ENCODE peak calls at places on chromosome 12, in five cellular contexts. One of them, this sample, is unnamed.

GRCh38 chr12:127290251-127290650 is 976.7 kb upstream of the TMEM132C start:
- DNase-seq in RWPE2: no peak
- DNase-seq in HL-60: no peak
- DNase-seq in fibroblast of lung: no peak
- DNase-seq in T-helper 1 cell: no peak
- DNase-seq in this sample: no peak

GRCh38 chr12:67415473-67415872 is 146.3 kb downstream of the CAND1 start:
- DNase-seq in RWPE2: no peak
- DNase-seq in HL-60: no peak
- DNase-seq in fibroblast of lung: peak; percentile 37
- DNase-seq in T-helper 1 cell: no peak
- DNase-seq in this sample: no peak

GRCh38 chr12:64679487-64679983 is 69.2 kb downstream of the RASSF3 start:
- DNase-seq in RWPE2: peak; percentile 79
- DNase-seq in HL-60: no peak
- DNase-seq in fibroblast of lung: peak; percentile 82
- DNase-seq in T-helper 1 cell: peak; percentile 33
- DNase-seq in this sample: no peak

GRCh38 chr12:29778531-29778930 is 5.2 kb downstream of the TMTC1 start:
- DNase-seq in RWPE2: no peak
- DNase-seq in HL-60: no peak
- DNase-seq in fibroblast of lung: no peak
- DNase-seq in T-helper 1 cell: no peak
- DNase-seq in this sample: no peak

GRCh38 chr12:53725824-53726223 is 1.4 kb downstream of the CALCOCO1 start:
- DNase-seq in RWPE2: no peak
- DNase-seq in HL-60: no peak
- DNase-seq in fibroblast of lung: peak; percentile 60
- DNase-seq in T-helper 1 cell: no peak
- DNase-seq in this sample: no peak

GRCh38 chr12:9701380-9702154 is 31.3 kb downstream of the CLECL1 start:
- DNase-seq in RWPE2: no peak
- DNase-seq in HL-60: no peak
- DNase-seq in fibroblast of lung: no peak
- DNase-seq in T-helper 1 cell: no peak
- DNase-seq in this sample: no peak

GRCh38 chr12:71236133-71236660 is 78.4 kb upstream of the TSPAN8 start:
- DNase-seq in RWPE2: no peak
- DNase-seq in HL-60: no peak
- DNase-seq in fibroblast of lung: no peak
- DNase-seq in T-helper 1 cell: no peak
- DNase-seq in this sample: no peak

GRCh38 chr12:117134059-117134458 is 34.8 kb upstream of the TESC start:
- DNase-seq in RWPE2: no peak
- DNase-seq in HL-60: peak; percentile 79
- DNase-seq in fibroblast of lung: no peak
- DNase-seq in T-helper 1 cell: no peak
- DNase-seq in this sample: no peak

GRCh38 chr12:30399859-30400258 is 295.8 kb downstream of the IPO8 start:
- DNase-seq in RWPE2: no peak
- DNase-seq in HL-60: no peak
- DNase-seq in fibroblast of lung: no peak
- DNase-seq in T-helper 1 cell: no peak
- DNase-seq in this sample: no peak

GRCh38 chr12:79522237-79522636 is 168.5 kb downstream of the PAWR start:
- DNase-seq in RWPE2: no peak
- DNase-seq in HL-60: no peak
- DNase-seq in fibroblast of lung: peak; percentile 73
- DNase-seq in T-helper 1 cell: no peak
- DNase-seq in this sample: no peak

GRCh38 chr12:90896164-90896563 is 58.8 kb downstream of the CCER1 start:
- DNase-seq in RWPE2: no peak
- DNase-seq in HL-60: no peak
- DNase-seq in fibroblast of lung: peak; percentile 92
- DNase-seq in T-helper 1 cell: no peak
- DNase-seq in this sample: no peak

GRCh38 chr12:18297883-18298282 is 36.6 kb downstream of the PIK3C2G start:
- DNase-seq in RWPE2: no peak
- DNase-seq in HL-60: no peak
- DNase-seq in fibroblast of lung: no peak
- DNase-seq in T-helper 1 cell: no peak
- DNase-seq in this sample: no peak

GRCh38 chr12:129772463-129773169 is 131.2 kb downstream of the TMEM132D start:
- DNase-seq in RWPE2: no peak
- DNase-seq in HL-60: no peak
- DNase-seq in fibroblast of lung: peak; percentile 85
- DNase-seq in T-helper 1 cell: no peak
- DNase-seq in this sample: no peak

GRCh38 chr12:63978519-63978918 is 134.0 kb downstream of the SRGAP1 start:
- DNase-seq in RWPE2: no peak
- DNase-seq in HL-60: no peak
- DNase-seq in fibroblast of lung: peak; percentile 85
- DNase-seq in T-helper 1 cell: no peak
- DNase-seq in this sample: no peak

GRCh38 chr12:52029686-52030085 is 21.6 kb upstream of the NR4A1 start:
- DNase-seq in RWPE2: no peak
- DNase-seq in HL-60: no peak
- DNase-seq in fibroblast of lung: no peak
- DNase-seq in T-helper 1 cell: no peak
- DNase-seq in this sample: no peak

GRCh38 chr12:11615481-11615880 is 34.0 kb upstream of the ETV6 start:
- DNase-seq in RWPE2: no peak
- DNase-seq in HL-60: no peak
- DNase-seq in fibroblast of lung: no peak
- DNase-seq in T-helper 1 cell: no peak
- DNase-seq in this sample: no peak

GRCh38 chr12:117120787-117121186 is 21.6 kb upstream of the TESC start:
- DNase-seq in RWPE2: no peak
- DNase-seq in HL-60: no peak
- DNase-seq in fibroblast of lung: no peak
- DNase-seq in T-helper 1 cell: no peak
- DNase-seq in this sample: no peak

GRCh38 chr12:15670756-15671155 is 118.4 kb downstream of the EPS8 start:
- DNase-seq in RWPE2: no peak
- DNase-seq in HL-60: no peak
- DNase-seq in fibroblast of lung: no peak
- DNase-seq in T-helper 1 cell: no peak
- DNase-seq in this sample: no peak

GRCh38 chr12:105409881-105410471 is 79.5 kb downstream of the C12orf75 start:
- DNase-seq in RWPE2: no peak
- DNase-seq in HL-60: no peak
- DNase-seq in fibroblast of lung: peak; percentile 50
- DNase-seq in T-helper 1 cell: no peak
- DNase-seq in this sample: no peak

GRCh38 chr12:64404470-64405446 is 566 bp downstream of the XPOT start:
- DNase-seq in RWPE2: peak; percentile 70
- DNase-seq in HL-60: peak; percentile 86
- DNase-seq in fibroblast of lung: peak; percentile 88
- DNase-seq in T-helper 1 cell: peak; percentile 16
- DNase-seq in this sample: peak; percentile 61

GRCh38 chr12:27787559-27787958 is 7.5 kb upstream of the MANSC4 start:
- DNase-seq in RWPE2: no peak
- DNase-seq in HL-60: no peak
- DNase-seq in fibroblast of lung: peak; percentile 39
- DNase-seq in T-helper 1 cell: no peak
- DNase-seq in this sample: no peak

GRCh38 chr12:124026755-124027745 is 54.0 kb downstream of the ZNF664 start:
- DNase-seq in RWPE2: no peak
- DNase-seq in HL-60: no peak
- DNase-seq in fibroblast of lung: peak; percentile 62
- DNase-seq in T-helper 1 cell: no peak
- DNase-seq in this sample: peak; percentile 13

GRCh38 chr12:8697120-8697475 is 693 bp upstream of the RIMKLB start:
- DNase-seq in RWPE2: no peak
- DNase-seq in HL-60: no peak
- DNase-seq in fibroblast of lung: peak; percentile 56
- DNase-seq in T-helper 1 cell: no peak
- DNase-seq in this sample: no peak

GRCh38 chr12:38282886-38283285 is 33.7 kb upstream of the ALG10B start:
- DNase-seq in RWPE2: no peak
- DNase-seq in HL-60: no peak
- DNase-seq in fibroblast of lung: no peak
- DNase-seq in T-helper 1 cell: no peak
- DNase-seq in this sample: no peak

GRCh38 chr12:95959107-95959506 is 16.0 kb downstream of the AMDHD1 start:
- DNase-seq in RWPE2: no peak
- DNase-seq in HL-60: no peak
- DNase-seq in fibroblast of lung: peak; percentile 15
- DNase-seq in T-helper 1 cell: no peak
- DNase-seq in this sample: no peak

GRCh38 chr12:2825133-2825532 is 9.7 kb downstream of the NRIP2 start:
- DNase-seq in RWPE2: no peak
- DNase-seq in HL-60: no peak
- DNase-seq in fibroblast of lung: no peak
- DNase-seq in T-helper 1 cell: no peak
- DNase-seq in this sample: no peak

GRCh38 chr12:75981247-75981646 is 50.3 kb downstream of the PHLDA1 start:
- DNase-seq in RWPE2: no peak
- DNase-seq in HL-60: no peak
- DNase-seq in fibroblast of lung: no peak
- DNase-seq in T-helper 1 cell: no peak
- DNase-seq in this sample: no peak

GRCh38 chr12:69648476-69648875 is 37.8 kb upstream of the LRRC10 start:
- DNase-seq in RWPE2: no peak
- DNase-seq in HL-60: no peak
- DNase-seq in fibroblast of lung: peak; percentile 97
- DNase-seq in T-helper 1 cell: no peak
- DNase-seq in this sample: no peak

GRCh38 chr12:113462880-113463745 is 8.6 kb downstream of the LHX5 start:
- DNase-seq in RWPE2: no peak
- DNase-seq in HL-60: no peak
- DNase-seq in fibroblast of lung: no peak
- DNase-seq in T-helper 1 cell: no peak
- DNase-seq in this sample: no peak

GRCh38 chr12:14756331-14757143 is 46.7 kb downstream of the WBP11 start:
- DNase-seq in RWPE2: no peak
- DNase-seq in HL-60: no peak
- DNase-seq in fibroblast of lung: no peak
- DNase-seq in T-helper 1 cell: no peak
- DNase-seq in this sample: no peak

GRCh38 chr12:120064054-120064940 is 52.3 kb downstream of the RAB35 start:
- DNase-seq in RWPE2: no peak
- DNase-seq in HL-60: no peak
- DNase-seq in fibroblast of lung: no peak
- DNase-seq in T-helper 1 cell: no peak
- DNase-seq in this sample: no peak

GRCh38 chr12:100797786-100798580 is 3.4 kb downstream of the ANO4 start:
- DNase-seq in RWPE2: no peak
- DNase-seq in HL-60: no peak
- DNase-seq in fibroblast of lung: no peak
- DNase-seq in T-helper 1 cell: no peak
- DNase-seq in this sample: no peak

GRCh38 chr12:52043386-52044212 is 7.6 kb upstream of the NR4A1 start:
- DNase-seq in RWPE2: no peak
- DNase-seq in HL-60: no peak
- DNase-seq in fibroblast of lung: no peak
- DNase-seq in T-helper 1 cell: no peak
- DNase-seq in this sample: no peak

GRCh38 chr12:75503866-75504265 is 7.5 kb downstream of the KRR1 start:
- DNase-seq in RWPE2: no peak
- DNase-seq in HL-60: no peak
- DNase-seq in fibroblast of lung: no peak
- DNase-seq in T-helper 1 cell: no peak
- DNase-seq in this sample: no peak

GRCh38 chr12:128712622-128713021 is 111.1 kb downstream of the SLC15A4 start:
- DNase-seq in RWPE2: no peak
- DNase-seq in HL-60: no peak
- DNase-seq in fibroblast of lung: no peak
- DNase-seq in T-helper 1 cell: no peak
- DNase-seq in this sample: no peak

GRCh38 chr12:116456307-116456641 is 102.9 kb upstream of the MAP1LC3B2 start:
- DNase-seq in RWPE2: no peak
- DNase-seq in HL-60: no peak
- DNase-seq in fibroblast of lung: no peak
- DNase-seq in T-helper 1 cell: no peak
- DNase-seq in this sample: no peak

GRCh38 chr12:98635657-98636323 is 8.8 kb downstream of the IKBIP start:
- DNase-seq in RWPE2: no peak
- DNase-seq in HL-60: no peak
- DNase-seq in fibroblast of lung: peak; percentile 89
- DNase-seq in T-helper 1 cell: no peak
- DNase-seq in this sample: no peak

This sample was measured in SIG-M5.